ENCODE peak calls at places on chromosomes 7 and 10, in four cellular contexts. N, H, D and S are unnamed samples.
A peak's percentile ranks its signal among the peaks of the same experiment; 100 is the strongest.

GRCh38 chr10:86673216-86673826 is 5.0 kb downstream of the LDB3 start:
- DNase-seq in D (no peak), N (no peak), H (no peak), S (no peak)

GRCh38 chr10:29946953-29947700 is 112.3 kb downstream of the JCAD start:
- DNase-seq in D (no peak), H (no peak), N (no peak), S (no peak)

GRCh38 chr10:93199221-93199681 is 125.6 kb downstream of the CYP26A1 start:
- DNase-seq in H (no peak), N (peak; percentile 22), D (peak; percentile 12), S (no peak)

GRCh38 chr7:44964831-44965440 is 13.9 kb downstream of the MYO1G start:
- DNase-seq in D (no peak), H (no peak), N (no peak), S (no peak)

GRCh38 chr10:14784459-14785055 is 9.9 kb upstream of the FAM107B start:
- DNase-seq in H (no peak), D (no peak), N (no peak), S (no peak)

GRCh38 chr7:46107610-46108217 is 186.6 kb upstream of the IGFBP3 start:
- DNase-seq in D (no peak), H (no peak), N (no peak), S (no peak)

GRCh38 chr7:100629117-100629711 is 12.1 kb downstream of the TFR2 start:
- DNase-seq in N (no peak), D (peak; percentile 83), H (no peak), S (peak; percentile 77)

GRCh38 chr10:61907011-61907410 is 5.5 kb downstream of the ARID5B start:
- DNase-seq in D (no peak), H (no peak), N (no peak), S (no peak)

GRCh38 chr10:104582604-104582951 is 58.5 kb upstream of the SORCS3 start:
- DNase-seq in D (no peak), H (no peak), N (no peak), S (no peak)

GRCh38 chr10:132396495-132397035 is 435 bp upstream of the PWWP2B start:
- DNase-seq in N (peak; percentile 26), D (peak; percentile 55), H (no peak), S (peak; percentile 88)

GRCh38 chr10:75402486-75403143 is 1.1 kb upstream of the ZNF503 start:
- DNase-seq in H (no peak), N (no peak), D (no peak), S (no peak)

GRCh38 chr7:20305726-20306125 is 25.0 kb upstream of the ITGB8 start:
- DNase-seq in H (no peak), N (no peak), D (no peak), S (no peak)

GRCh38 chr10:70592186-70592735 is 10.3 kb downstream of the PRF1 start:
- DNase-seq in N (no peak), D (no peak), H (no peak), S (no peak)

GRCh38 chr7:47552631-47553030 is 29.3 kb downstream of the TNS3 start:
- DNase-seq in N (no peak), D (no peak), H (peak; percentile 42), S (no peak)

DNA sequence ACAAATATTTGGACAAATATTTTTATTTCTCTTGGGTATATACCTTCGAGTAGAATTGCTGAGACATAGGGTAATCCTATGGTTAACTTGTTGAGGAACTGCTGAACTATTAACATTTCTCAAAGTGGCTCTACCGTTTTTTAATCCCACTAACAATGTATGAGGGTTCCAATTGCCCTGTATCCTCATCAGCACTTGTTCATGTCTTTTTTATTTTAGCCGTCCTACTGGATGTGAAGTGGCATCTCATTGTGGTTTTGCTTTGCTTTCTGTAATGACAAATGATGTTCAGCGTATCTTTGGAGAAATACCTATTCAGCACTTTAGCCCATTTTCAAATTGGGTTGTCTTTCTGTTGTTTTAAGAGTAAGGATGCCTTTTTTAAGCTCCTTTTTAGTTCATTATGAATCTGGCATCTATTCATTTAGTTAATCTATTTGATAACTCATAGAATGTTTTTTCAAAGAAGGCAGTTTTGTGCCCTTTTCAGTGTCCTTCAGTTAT is 40.0 kb downstream of the MCU start:
- DNase-seq in N (no peak), D (no peak), H (no peak), S (no peak)
- TF ChIP-seq FOXK2 in N (no peak), D (no peak), H (no peak), S (no peak)

GRCh38 chr7:6705959-6706665 is 635 bp downstream of the ZNF12 start:
- DNase-seq in N (peak; percentile 9), D (peak; percentile 76), H (no peak), S (peak; percentile 28)
- TF ChIP-seq FOXM1 in N (no peak), D (no peak), H (no peak), S (no peak)

GRCh38 chr10:48598936-48599829 is 5.7 kb downstream of the ARHGAP22 start:
- DNase-seq in H (no peak), N (no peak), D (no peak), S (no peak)
- TF ChIP-seq FOXK2 in H (no peak), N (no peak), D (no peak), S (no peak)

GRCh38 chr7:148624735-148625134 is 34.2 kb downstream of the C7orf33 start:
- DNase-seq in D (no peak), H (no peak), N (no peak), S (no peak)
- TF ChIP-seq FOXM1 in D (no peak), H (no peak), N (no peak), S (no peak)